ENCODE peak calls at places on chromosomes 11 and 22, in nine cellular contexts. O is NCI-H2081 treated with DMSO at 0.1 percent for 48 hours; V is MM.1S; R is stimulated activated CD8-positive, alpha-beta memory T cell treated with anti-CD3 and anti-CD28 coated beads, Interleukin-15, amount 100 ng/mL, for 48 hours; Y is thoracic aorta; N is globus pallidus; C is NCI-H1092; T is stimulated activated CD4-positive, alpha-beta T cell treated with anti-CD3 and anti-CD28 coated beads, Interleukin-2, amount 100 ng/mL, for 24 hours; P is Panc1. E is an unnamed sample.

GRCh38 chr11:65124480-65125196 is 2.5 kb downstream of the MRPL49 start:
- DNase-seq in O (no peak), V (no peak), R (no peak), Y (no peak), N (no peak), C (no peak), T (no peak), P (no peak), E (no peak)

GRCh38 chr22:20092477-20092854 is 12.4 kb downstream of the DGCR8 start:
- DNase-seq in O (no peak), V (no peak), R (no peak), Y (no peak), N (no peak), C (no peak), T (no peak), P (no peak), E (no peak)

GRCh38 chr11:81963018-81963417 is 770.6 kb downstream of the FAM181B start:
- DNase-seq in O (no peak), V (peak), R (no peak), Y (no peak), N (no peak), C (no peak), T (no peak), P (no peak), E (no peak)

GRCh38 chr11:19853901-19854300 is 141.3 kb downstream of the NAV2 start:
- DNase-seq in O (no peak), V (no peak), R (no peak), Y (no peak), N (no peak), C (no peak), T (no peak), P (no peak), E (no peak)

GRCh38 chr11:276219-276618 is 2.0 kb upstream of the NLRP6 start:
- DNase-seq in O (no peak), V (no peak), R (no peak), Y (no peak), N (no peak), C (no peak), T (no peak), P (no peak), E (no peak)

GRCh38 chr11:112114460-112114859 is 27.8 kb downstream of the SDHD start:
- DNase-seq in O (no peak), V (no peak), R (no peak), Y (no peak), N (no peak), C (no peak), T (no peak), P (no peak), E (no peak)

GRCh38 chr11:65540290-65541092 is 15.6 kb downstream of the SCYL1 start:
- DNase-seq in O (no peak), V (peak), R (peak), Y (peak), N (peak), C (peak), T (peak), P (no peak), E (peak)

GRCh38 chr11:2697871-2698270 is 1.9 kb downstream of the KCNQ1OT1 start:
- DNase-seq in O (no peak), V (no peak), R (no peak), Y (no peak), N (no peak), C (no peak), T (no peak), P (no peak), E (no peak)

GRCh38 chr11:119218141-119218878 is 12.2 kb downstream of the CBL start:
- DNase-seq in O (no peak), V (no peak), R (no peak), Y (no peak), N (no peak), C (no peak), T (no peak), P (peak), E (no peak)

GRCh38 chr22:46738961-46739870 is 1.2 kb upstream of the CERK start:
- DNase-seq in O (no peak), V (peak), R (no peak), Y (no peak), N (no peak), C (no peak), T (peak), P (peak), E (peak)

GRCh38 chr11:102313225-102313940 is 3.9 kb upstream of the BIRC3 start:
- DNase-seq in O (no peak), V (no peak), R (no peak), Y (no peak), N (no peak), C (no peak), T (no peak), P (no peak), E (peak)

GRCh38 chr11:128022007-128022368 is 565.4 kb downstream of the ETS1 start:
- DNase-seq in O (no peak), V (no peak), R (no peak), Y (no peak), N (no peak), C (no peak), T (no peak), P (no peak), E (no peak)

GRCh38 chr11:665707-666281 is 28.7 kb downstream of the DRD4 start:
- DNase-seq in O (no peak), V (no peak), R (no peak), Y (no peak), N (no peak), C (no peak), T (no peak), P (no peak), E (no peak)

GRCh38 chr11:46553746-46554204 is 40.0 kb downstream of the AMBRA1 start:
- DNase-seq in O (no peak), V (no peak), R (no peak), Y (no peak), N (no peak), C (no peak), T (no peak), P (no peak), E (no peak)

GRCh38 chr11:27481992-27482391 is 9.4 kb upstream of the LGR4 start:
- DNase-seq in O (no peak), V (no peak), R (no peak), Y (no peak), N (no peak), C (no peak), T (no peak), P (no peak), E (no peak)

GRCh38 chr22:20422271-20422958 is 15.2 kb downstream of the SCARF2 start:
- DNase-seq in O (no peak), V (no peak), R (no peak), Y (no peak), N (no peak), C (no peak), T (no peak), P (no peak), E (no peak)

GRCh38 chr22:17817079-17817478 is 42.8 kb upstream of the BID start:
- DNase-seq in O (no peak), V (no peak), R (no peak), Y (no peak), N (no peak), C (no peak), T (no peak), P (no peak), E (no peak)

GRCh38 chr11:78350101-78350645 is 67.4 kb downstream of the GAB2 start:
- DNase-seq in O (no peak), V (no peak), R (no peak), Y (no peak), N (peak), C (no peak), T (no peak), P (no peak), E (no peak)

GRCh38 chr22:38850941-38851849 is 7.4 kb upstream of the NPTXR start:
- DNase-seq in O (no peak), V (no peak), R (no peak), Y (no peak), N (no peak), C (no peak), T (no peak), P (no peak), E (no peak)

GRCh38 chr11:79100093-79100704 is 340.6 kb downstream of the TENM4 start:
- DNase-seq in O (no peak), V (peak), R (no peak), Y (no peak), N (no peak), C (peak), T (peak), P (peak), E (peak)

GRCh38 chr11:106295974-106296373 is 218.5 kb downstream of the AASDHPPT start:
- DNase-seq in O (no peak), V (no peak), R (no peak), Y (no peak), N (no peak), C (no peak), T (no peak), P (no peak), E (no peak)

GRCh38 chr22:50000587-50001387 is 11.8 kb downstream of the IL17REL start:
- DNase-seq in O (no peak), V (no peak), R (no peak), Y (no peak), N (no peak), C (no peak), T (no peak), P (no peak), E (no peak)

GRCh38 chr11:77602385-77603105 is 12.8 kb downstream of the AQP11 start:
- DNase-seq in O (no peak), V (no peak), R (no peak), Y (no peak), N (peak), C (no peak), T (no peak), P (no peak), E (no peak)

GRCh38 chr11:117202386-117203068 is 3.4 kb downstream of the TAGLN start:
- DNase-seq in O (no peak), V (no peak), R (no peak), Y (no peak), N (no peak), C (no peak), T (no peak), P (no peak), E (no peak)

GRCh38 chr22:39907605-39908097 is 6.8 kb downstream of the GRAP2 start:
- DNase-seq in O (no peak), V (no peak), R (no peak), Y (no peak), N (no peak), C (no peak), T (no peak), P (no peak), E (no peak)

E was measured in GM12865.